ENCODE peak calls at places on chromosomes 11 and 22, in five cellular contexts. Z, T, W, A and U are unnamed samples.

GRCh38 chr11:14751975-14752407 is 108.4 kb downstream of the PDE3B start:
- DNase-seq in Z (no peak), T (no peak), W (no peak), A (no peak), U (no peak)

GRCh38 chr11:86047275-86047991 is 21.5 kb downstream of the PICALM start:
- DNase-seq in Z (peak), T (no peak), W (no peak), A (no peak), U (peak)

GRCh38 chr11:29306527-29306926 is 710.3 kb downstream of the KCNA4 start:
- DNase-seq in Z (peak), T (peak), W (peak), A (peak), U (peak)

GRCh38 chr22:38792833-38793232 is 1.1 kb downstream of the DNAL4 start:
- DNase-seq in Z (peak), T (peak), W (no peak), A (peak), U (peak)

GRCh38 chr11:46414899-46415298 is 23.3 kb upstream of the CHRM4 start:
- DNase-seq in Z (no peak), T (no peak), W (no peak), A (no peak), U (no peak)

GRCh38 chr22:35443790-35444684 is 44.1 kb downstream of the MCM5 start:
- DNase-seq in Z (no peak), T (no peak), W (no peak), A (no peak), U (no peak)

GRCh38 chr22:44876921-44877320 is 124.5 kb downstream of the ARHGAP8 start:
- DNase-seq in Z (no peak), T (no peak), W (no peak), A (no peak), U (no peak)

GRCh38 chr22:17159504-17159951 is 451 bp upstream of the HDHD5 start:
- DNase-seq in Z (peak), T (peak), W (peak), A (peak), U (peak)

GRCh38 chr11:116226731-116227130 is 546.1 kb downstream of the BUD13 start:
- DNase-seq in Z (no peak), T (no peak), W (no peak), A (no peak), U (no peak)

GRCh38 chr11:74468058-74468457 is 709 bp upstream of the KCNE3 start:
- DNase-seq in Z (no peak), T (no peak), W (no peak), A (no peak), U (no peak)
- H3K4me3 ChIP-seq in Z (no peak), T (no peak), W (no peak), A (no peak), U (no peak)

GRCh38 chr11:67054851-67055523 is 1.7 kb upstream of the RHOD start:
- DNase-seq in Z (peak), T (peak), W (peak), A (peak), U (peak)
- TF ChIP-seq CTCF in Z (no peak), T (no peak), W (no peak), A (no peak), U (no peak)

GRCh38 chr11:63240098-63240497 is 3.3 kb downstream of the SLC22A25 start:
- DNase-seq in Z (no peak), T (no peak), W (no peak), A (no peak), U (peak)
- H3K4me3 ChIP-seq in Z (no peak), T (no peak), W (no peak), A (no peak), U (no peak)

DNA sequence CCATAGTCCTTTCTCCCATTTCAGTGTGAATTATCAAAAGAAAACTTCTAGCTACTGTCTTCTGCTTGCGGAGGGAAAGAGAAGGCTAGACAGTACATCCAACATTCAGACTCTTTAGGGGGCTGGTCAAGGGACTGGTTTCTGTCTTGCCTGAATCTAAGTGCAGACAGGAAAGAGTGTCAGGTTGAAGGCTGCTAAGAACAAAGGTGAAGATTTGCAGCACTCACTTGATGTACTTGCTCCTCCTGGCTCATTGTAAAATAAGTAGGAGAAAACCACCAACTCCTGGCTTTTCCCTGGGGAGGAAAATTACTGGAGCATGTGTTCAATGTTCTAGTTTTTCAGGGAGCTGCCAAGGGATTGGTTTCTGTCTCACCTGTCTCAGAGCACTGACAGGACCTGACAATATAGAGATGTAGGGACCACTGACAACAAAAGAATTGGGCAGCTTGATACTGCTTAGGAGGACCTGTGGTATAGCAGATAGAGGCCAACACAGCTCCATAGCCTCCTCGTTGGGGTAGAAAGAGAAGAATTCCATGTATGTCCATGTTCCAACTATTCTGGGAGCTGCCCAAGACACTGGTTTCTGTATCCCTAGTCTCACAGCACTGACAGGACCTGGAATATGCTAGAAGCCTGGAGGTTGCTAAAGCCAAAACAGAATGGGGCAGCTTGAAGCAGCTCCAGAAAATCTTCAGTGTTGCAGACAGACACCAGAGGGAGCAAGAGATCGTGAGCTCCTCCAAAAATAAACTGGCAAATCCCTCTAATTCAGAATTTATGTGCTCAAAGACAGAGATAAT is 39.7 kb upstream of the MMP12 start:
- DNase-seq in Z (peak), T (peak), W (no peak), A (peak), U (peak)
- TF ChIP-seq CTCF in Z (peak), T (peak), W (peak), A (peak), U (peak)

DNA sequence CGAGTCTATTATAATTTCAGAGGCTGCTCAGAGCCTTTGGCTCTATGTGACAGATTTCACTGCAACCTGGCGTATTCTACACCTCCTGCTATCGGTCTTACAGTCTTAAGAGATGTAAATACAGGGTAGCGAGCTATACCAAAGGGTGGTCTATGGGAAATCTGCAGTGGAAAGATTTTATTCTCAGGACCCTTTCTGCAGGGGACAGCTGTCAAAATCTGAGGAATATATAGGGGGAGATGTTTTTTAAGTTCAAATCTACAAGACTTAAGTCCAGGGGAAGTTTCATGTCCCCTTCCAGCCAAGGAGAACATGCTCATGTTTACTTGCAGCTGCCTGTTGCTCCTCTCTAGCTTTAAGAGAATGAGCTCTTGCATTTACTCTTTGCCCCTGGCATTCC is 62.7 kb downstream of the MICAL2 start:
- DNase-seq in Z (no peak), T (no peak), W (no peak), A (no peak), U (no peak)
- H3K4me3 ChIP-seq in Z (no peak), T (no peak), W (no peak), A (no peak), U (no peak)

DNA sequence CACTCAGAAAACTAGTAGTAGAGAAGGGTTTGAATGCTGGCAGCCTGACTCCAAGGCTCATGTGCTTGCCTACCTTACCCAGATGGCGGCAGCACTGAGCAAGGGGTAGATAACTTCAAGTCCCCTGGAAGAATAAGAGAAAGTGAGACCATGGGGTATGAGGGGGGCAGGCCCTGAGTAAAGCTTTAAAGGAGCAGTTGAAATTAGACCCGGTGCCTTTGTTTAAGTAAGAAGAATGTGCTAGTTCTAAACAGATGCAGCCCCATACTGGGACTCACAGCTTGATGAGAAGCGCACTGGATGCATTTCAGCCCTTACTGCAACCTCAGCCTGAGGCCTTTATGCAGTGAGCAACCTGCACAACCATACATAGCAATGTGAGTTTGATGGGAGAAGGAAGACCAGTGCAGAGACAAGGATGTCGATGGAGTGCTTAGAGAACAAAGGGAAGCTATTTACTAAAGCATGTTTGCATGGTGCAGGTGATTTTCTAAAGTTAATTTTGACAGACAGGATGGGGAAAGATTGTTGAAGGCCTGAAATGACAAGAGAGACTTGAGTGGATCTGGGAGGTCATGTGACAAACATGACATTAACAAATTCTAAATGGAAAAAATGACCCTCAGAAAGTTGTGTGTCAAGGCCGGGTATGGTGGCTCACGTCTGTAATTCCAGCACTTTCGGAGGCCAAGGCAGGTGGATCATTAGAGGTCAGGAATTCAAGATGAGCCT is 27.1 kb upstream of the TMA7B start:
- DNase-seq in Z (peak), T (peak), W (no peak), A (no peak), U (peak)
- TF ChIP-seq CTCF in Z (peak), T (peak), W (peak), A (peak), U (peak)

GRCh38 chr22:21032843-21033688 is 705 bp upstream of the SLC7A4 start:
- DNase-seq in Z (no peak), T (no peak), W (no peak), A (no peak), U (no peak)

GRCh38 chr22:21030621-21031544 is 1.5 kb downstream of the SLC7A4 start:
- DNase-seq in Z (no peak), T (no peak), W (no peak), A (no peak), U (no peak)

GRCh38 chr22:21032037-21032842 is at the start of gene SLC7A4:
- DNase-seq in Z (no peak), T (no peak), W (no peak), A (no peak), U (no peak)

GRCh38 chr22:21030032-21030431 is 2.3 kb downstream of the SLC7A4 start:
- DNase-seq in Z (no peak), T (no peak), W (no peak), A (no peak), U (no peak)

DNA sequence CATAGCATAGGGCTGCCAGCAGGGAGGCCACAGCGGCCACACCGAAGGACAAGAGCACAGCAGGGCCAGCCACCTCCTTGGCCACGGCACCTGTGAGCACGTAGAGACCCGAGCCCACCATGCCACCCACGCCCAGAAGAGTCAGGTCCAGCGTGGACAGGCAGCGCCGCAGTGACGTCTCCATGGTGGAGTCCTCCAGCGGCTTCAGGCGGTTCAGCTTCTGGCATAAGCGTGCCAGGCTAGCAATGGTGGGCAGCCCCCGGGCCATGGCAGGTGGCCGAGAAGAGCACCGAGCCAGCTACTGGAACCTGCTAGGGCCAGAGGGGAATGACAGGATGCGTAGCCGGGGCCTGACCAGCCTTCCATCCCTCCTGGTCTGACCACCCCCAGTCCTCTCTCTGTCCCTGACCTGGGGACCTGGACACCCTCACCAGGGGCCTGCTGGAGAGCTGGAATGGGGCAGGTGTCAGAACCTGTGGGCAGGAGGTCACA is 770 bp downstream of the SLC7A4 start:
- DNase-seq in Z (no peak), T (no peak), W (no peak), A (no peak), U (no peak)
- H3K4me3 ChIP-seq in Z (no peak), T (no peak), W (peak), A (no peak), U (peak)

GRCh38 chr11:26522912-26523610 is 49.0 kb downstream of the MUC15 start:
- DNase-seq in Z (peak), T (peak), W (no peak), A (peak), U (peak)
- TF ChIP-seq CTCF in Z (peak), T (peak), W (peak), A (peak), U (peak)